ENCODE peak calls at places on chromosomes 11 and 22, in nine cellular contexts. J is ovary, N is thoracic aorta, A is pancreas, E is A673, Z is Peyer's patch, F is GM23248, X is HCT116, V is SJSA1. R is an unnamed sample.

GRCh38 chr11:13160745-13161144 is 116.8 kb upstream of the BMAL1 start:
- DNase-seq in V (no peak), N (no peak), J (no peak), E (no peak), Z (no peak), X (no peak), A (no peak), F (no peak), R (no peak)

GRCh38 chr11:99973993-99974392 is 713.1 kb upstream of the ARHGAP42 start:
- DNase-seq in A (no peak), F (no peak), J (no peak), N (no peak), V (no peak), Z (no peak), E (no peak), X (no peak), R (no peak)

GRCh38 chr11:65293909-65294381 is 20.7 kb upstream of the CDC42EP2 start:
- DNase-seq in Z (peak; percentile 62), N (no peak), A (no peak), V (no peak), J (peak; percentile 75), E (no peak), F (no peak), X (no peak), R (no peak)

GRCh38 chr11:85232559-85232958 is 394.6 kb downstream of the DLG2 start:
- DNase-seq in N (no peak), Z (no peak), X (no peak), V (no peak), A (no peak), J (no peak), F (no peak), E (no peak), R (no peak)

GRCh38 chr11:117837070-117837776 is 12.7 kb upstream of the FXYD2 start:
- DNase-seq in X (no peak), E (no peak), J (no peak), Z (peak; percentile 38), A (peak; percentile 17), V (no peak), F (no peak), N (no peak), R (no peak)

GRCh38 chr11:124612567-124613245 is 1.5 kb downstream of the PANX3 start:
- DNase-seq in J (no peak), N (no peak), V (no peak), Z (no peak), X (no peak), F (peak; percentile 14), A (no peak), E (no peak), R (no peak)

GRCh38 chr11:121494355-121495099 is 41.8 kb upstream of the SORL1-AS1 start:
- DNase-seq in N (no peak), J (no peak), V (no peak), F (no peak), Z (peak; percentile 67), E (peak; percentile 36), A (no peak), X (no peak), R (no peak)

GRCh38 chr11:61480936-61481335 is 27.6 kb upstream of the LRRC10B start:
- DNase-seq in N (no peak), V (no peak), Z (no peak), X (no peak), E (no peak), A (no peak), J (no peak), F (no peak), R (no peak)

GRCh38 chr11:120571476-120571875 is 59.9 kb downstream of the GRIK4 start:
- DNase-seq in Z (no peak), V (no peak), N (no peak), X (no peak), E (no peak), F (no peak), A (no peak), J (no peak), R (no peak)

GRCh38 chr11:115247404-115247803 is 256.8 kb downstream of the CADM1 start:
- DNase-seq in N (no peak), E (no peak), F (no peak), X (no peak), J (no peak), Z (no peak), A (no peak), V (no peak), R (no peak)

GRCh38 chr11:130672911-130673310 is 224.5 kb downstream of the ADAMTS15 start:
- DNase-seq in J (no peak), X (no peak), V (no peak), N (no peak), F (no peak), E (no peak), A (no peak), Z (no peak), R (no peak)

GRCh38 chr11:22787565-22788162 is 41.9 kb downstream of the SVIP start:
- DNase-seq in A (no peak), F (peak; percentile 72), J (peak; percentile 9), Z (peak; percentile 46), E (peak; percentile 66), N (no peak), V (no peak), X (peak; percentile 22), R (peak; percentile 41)

GRCh38 chr11:116502641-116503061 is 270.1 kb downstream of the BUD13 start:
- DNase-seq in N (no peak), J (no peak), Z (no peak), X (no peak), F (no peak), A (no peak), V (no peak), E (no peak), R (no peak)

GRCh38 chr11:61955031-61955415 is 4.9 kb downstream of the BEST1 start:
- DNase-seq in N (no peak), J (peak; percentile 77), V (peak; percentile 46), E (peak; percentile 45), X (no peak), A (peak; percentile 62), F (peak; percentile 89), Z (peak; percentile 74), R (no peak)

GRCh38 chr11:6746086-6746618 is 25.6 kb downstream of the OR2AG2 start:
- DNase-seq in A (no peak), V (no peak), E (no peak), J (no peak), F (no peak), X (no peak), Z (peak; percentile 86), N (no peak), R (peak; percentile 65)

GRCh38 chr11:134949121-134949591 is 537.1 kb upstream of the B3GAT1 start:
- DNase-seq in Z (no peak), X (peak; percentile 45), N (peak; percentile 64), E (no peak), V (peak; percentile 67), J (no peak), F (peak; percentile 82), A (no peak), R (no peak)

GRCh38 chr11:70124321-70125061 is 46.4 kb downstream of the ANO1 start:
- DNase-seq in E (no peak), N (peak; percentile 69), V (no peak), J (no peak), X (no peak), A (no peak), F (no peak), Z (no peak), R (no peak)

DNA sequence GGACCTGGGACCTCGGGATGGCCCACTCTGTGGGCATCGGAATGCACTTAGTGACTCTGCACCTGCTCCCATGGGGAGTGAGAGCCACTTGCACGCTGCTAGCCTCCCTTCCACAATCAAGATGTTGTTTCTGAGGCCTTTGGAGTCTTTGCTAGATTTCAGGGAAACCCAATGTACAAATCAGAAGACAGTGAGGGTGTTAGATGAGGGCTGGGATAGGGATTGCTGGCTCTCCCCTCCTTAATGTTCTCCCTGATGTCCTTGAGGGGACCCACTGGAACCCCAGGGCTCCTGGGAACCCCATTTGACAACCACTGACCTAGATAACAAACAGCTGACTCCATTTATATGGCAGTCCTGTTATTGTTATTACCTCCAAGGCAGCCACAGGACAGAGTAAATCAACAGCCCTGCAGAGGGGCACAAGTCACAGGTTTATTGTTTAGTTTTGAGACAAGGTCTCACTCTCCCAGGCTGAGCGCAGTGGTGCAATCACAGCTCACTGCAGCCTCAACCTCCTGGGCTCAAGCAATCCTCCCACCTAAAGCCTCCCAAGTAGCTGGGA is 31.3 kb upstream of the COMT start:
- DNase-seq in N (no peak), E (no peak), Z (no peak), J (no peak), A (no peak), X (no peak), V (no peak), F (no peak), R (no peak)
- H3K36me3 ChIP-seq in N (peaks cover 29% of the 10 kb centered on the region), E (peaks cover 11% of the 10 kb centered on the region), Z (peaks cover 35% of the 10 kb centered on the region), J (no peaks in the 10 kb centered on the region), A (peaks cover 13% of the 10 kb centered on the region), X (no peaks in the 10 kb centered on the region), V (peaks cover 41% of the 10 kb centered on the region), F (peaks cover 7% of the 10 kb centered on the region), R (no peaks in the 10 kb centered on the region)

GRCh38 chr11:8235925-8236324 is 27.8 kb downstream of the LMO1 start:
- DNase-seq in X (no peak), F (no peak), J (no peak), E (no peak), A (no peak), N (no peak), V (no peak), Z (no peak), R (no peak)

GRCh38 chr11:8239536-8240228 is 24.0 kb downstream of the LMO1 start:
- DNase-seq in A (no peak), X (no peak), F (peak; percentile 30), E (no peak), N (no peak), Z (no peak), V (no peak), J (no peak), R (no peak)

GRCh38 chr11:8234910-8235309 is 28.8 kb downstream of the LMO1 start:
- DNase-seq in J (no peak), V (no peak), Z (no peak), A (no peak), E (no peak), X (no peak), N (no peak), F (no peak), R (no peak)

GRCh38 chr11:8239056-8239455 is 24.6 kb downstream of the LMO1 start:
- DNase-seq in F (no peak), J (no peak), Z (no peak), V (no peak), E (no peak), X (no peak), N (no peak), A (no peak), R (no peak)

GRCh38 chr11:8237453-8237852 is 26.2 kb downstream of the LMO1 start:
- DNase-seq in V (no peak), J (no peak), F (no peak), N (no peak), Z (no peak), A (no peak), E (no peak), X (no peak), R (no peak)
- H3K4me3 ChIP-seq in V (no peak overlapping the region), J (no peak overlapping the region), F (no peak overlapping the region), N (no peak overlapping the region), Z (no peak overlapping the region), A (no peak overlapping the region), E (no peak overlapping the region), X (no peak overlapping the region), R (no peak overlapping the region)

GRCh38 chr11:16395601-16396000 is 39.3 kb upstream of the SOX6 start:
- DNase-seq in X (no peak), F (no peak), A (no peak), V (no peak), E (no peak), J (no peak), Z (no peak), N (no peak), R (no peak)
- H3K27ac ChIP-seq in X (no peak overlapping the region), F (no peak overlapping the region), A (no peak overlapping the region), V (no peak overlapping the region), E (peak overlapping the region; percentile 58), J (no peak overlapping the region), Z (no peak overlapping the region), N (no peak overlapping the region), R (no peak overlapping the region)

GRCh38 chr22:20740222-20740951 is 33.5 kb upstream of the SERPIND1 start:
- DNase-seq in J (no peak), Z (no peak), N (no peak), F (no peak), V (no peak), A (no peak), E (no peak), X (no peak), R (no peak)
- H3K36me3 ChIP-seq in J (no peaks in the 10 kb centered on the region), Z (peaks cover 60% of the 10 kb centered on the region), N (peaks cover 34% of the 10 kb centered on the region), F (peaks cover 14% of the 10 kb centered on the region), V (peaks cover 33% of the 10 kb centered on the region), A (no peaks in the 10 kb centered on the region), E (peaks cover 11% of the 10 kb centered on the region), X (peaks cover 2% of the 10 kb centered on the region), R (peaks cover 50% of the 10 kb centered on the region)

R was measured in naive thymus-derived CD4-positive, alpha-beta T cell.